ENCODE peak calls at places on chromosomes 5 and 9, in four cellular contexts. T is HepG2, Z is K562, I is GM12878. B is an unnamed sample.

GRCh38 chr9:123149067-123149466 is 115.6 kb downstream of the GPR21 start:
- DNase-seq in T (no peak), Z (no peak), I (no peak), B (no peak)

GRCh38 chr5:149679876-149680809 is 50.0 kb upstream of the PPARGC1B start:
- DNase-seq in T (no peak), Z (no peak), I (no peak), B (no peak)

GRCh38 chr5:6371079-6371810 is 7.1 kb downstream of the MED10 start:
- DNase-seq in T (no peak), Z (no peak), I (no peak), B (no peak)

GRCh38 chr5:147673276-147673675 is 109.3 kb downstream of the JAKMIP2 start:
- DNase-seq in T (no peak), Z (no peak), I (no peak), B (no peak)

GRCh38 chr9:112867275-112867991 is 23.2 kb downstream of the SLC46A2 start:
- DNase-seq in T (peak; percentile 45), Z (peak; percentile 85), I (no peak), B (no peak)

GRCh38 chr5:56543431-56544385 is 271.6 kb upstream of the MAP3K1 start:
- DNase-seq in T (no peak), Z (no peak), I (no peak), B (no peak)

GRCh38 chr9:137432687-137433348 is 8.3 kb downstream of the ENTPD8 start:
- DNase-seq in T (no peak), Z (no peak), I (no peak), B (no peak)

GRCh38 chr5:110865400-110866094 is 126.7 kb downstream of the SLC25A46 start:
- DNase-seq in T (peak; percentile 28), Z (peak; percentile 44), I (no peak), B (peak; percentile 49)

GRCh38 chr5:168285696-168286095 is 5.7 kb upstream of the WWC1 start:
- DNase-seq in T (no peak), Z (no peak), I (no peak), B (no peak)

GRCh38 chr9:116504081-116504480 is 183.0 kb upstream of the TRIM32 start:
- DNase-seq in T (no peak), Z (no peak), I (no peak), B (no peak)
- TF ChIP-seq FOXK2 in T (no peak), Z (no peak), I (no peak), B (no peak)

GRCh38 chr9:85262333-85262732 is 479.4 kb downstream of the AGTPBP1 start:
- DNase-seq in T (no peak), Z (no peak), I (no peak), B (no peak)

GRCh38 chr9:85263288-85263687 is 478.5 kb downstream of the AGTPBP1 start:
- DNase-seq in T (no peak), Z (no peak), I (no peak), B (no peak)

GRCh38 chr9:85260288-85260687 is 481.5 kb downstream of the AGTPBP1 start:
- DNase-seq in T (no peak), Z (no peak), I (no peak), B (no peak)

GRCh38 chr9:85258823-85259370 is 482.9 kb downstream of the AGTPBP1 start:
- DNase-seq in T (peak; percentile 39), Z (peak; percentile 6), I (peak; percentile 20), B (peak; percentile 80)

DNA sequence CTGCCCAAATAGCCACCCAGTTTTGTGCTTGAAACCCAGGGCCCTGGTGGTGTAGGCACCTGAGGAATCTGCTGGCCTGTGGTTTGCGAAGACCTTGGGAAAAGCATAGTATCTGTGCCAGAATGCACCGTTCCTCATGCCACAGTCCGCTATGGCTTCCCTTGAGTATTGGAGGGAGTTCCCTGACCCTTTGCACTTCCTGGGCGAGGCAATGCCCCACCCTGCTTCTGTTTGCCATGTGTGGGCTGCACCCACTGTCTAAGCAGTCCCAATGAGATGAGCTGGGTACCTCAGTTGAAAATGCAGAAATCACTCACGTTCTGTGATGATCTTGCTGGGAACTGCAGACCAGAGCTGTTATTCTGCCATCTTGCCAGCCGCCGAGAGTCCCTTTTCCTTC is 483.5 kb downstream of the AGTPBP1 start:
- DNase-seq in T (no peak), Z (no peak), I (no peak), B (no peak)
- TF ChIP-seq FOXK2 in T (no peak), Z (no peak), I (no peak), B (no peak)

GRCh38 chr5:29150840-29151239 is 2042.6 kb upstream of the CDH6 start:
- DNase-seq in T (no peak), Z (no peak), I (no peak), B (no peak)
- TF ChIP-seq FOXK2 in T (no peak), Z (no peak), I (no peak), B (no peak)

GRCh38 chr9:126420643-126421564 is 94.3 kb downstream of the MVB12B start:
- DNase-seq in T (peak; percentile 42), Z (no peak), I (no peak), B (no peak)

GRCh38 chr9:126423022-126423708 is 96.5 kb downstream of the MVB12B start:
- DNase-seq in T (no peak), Z (no peak), I (no peak), B (no peak)

GRCh38 chr9:126423709-126424185 is 97.1 kb downstream of the MVB12B start:
- DNase-seq in T (no peak), Z (no peak), I (no peak), B (no peak)

GRCh38 chr9:126420148-126420547 is 93.5 kb downstream of the MVB12B start:
- DNase-seq in T (no peak), Z (no peak), I (no peak), B (no peak)

DNA sequence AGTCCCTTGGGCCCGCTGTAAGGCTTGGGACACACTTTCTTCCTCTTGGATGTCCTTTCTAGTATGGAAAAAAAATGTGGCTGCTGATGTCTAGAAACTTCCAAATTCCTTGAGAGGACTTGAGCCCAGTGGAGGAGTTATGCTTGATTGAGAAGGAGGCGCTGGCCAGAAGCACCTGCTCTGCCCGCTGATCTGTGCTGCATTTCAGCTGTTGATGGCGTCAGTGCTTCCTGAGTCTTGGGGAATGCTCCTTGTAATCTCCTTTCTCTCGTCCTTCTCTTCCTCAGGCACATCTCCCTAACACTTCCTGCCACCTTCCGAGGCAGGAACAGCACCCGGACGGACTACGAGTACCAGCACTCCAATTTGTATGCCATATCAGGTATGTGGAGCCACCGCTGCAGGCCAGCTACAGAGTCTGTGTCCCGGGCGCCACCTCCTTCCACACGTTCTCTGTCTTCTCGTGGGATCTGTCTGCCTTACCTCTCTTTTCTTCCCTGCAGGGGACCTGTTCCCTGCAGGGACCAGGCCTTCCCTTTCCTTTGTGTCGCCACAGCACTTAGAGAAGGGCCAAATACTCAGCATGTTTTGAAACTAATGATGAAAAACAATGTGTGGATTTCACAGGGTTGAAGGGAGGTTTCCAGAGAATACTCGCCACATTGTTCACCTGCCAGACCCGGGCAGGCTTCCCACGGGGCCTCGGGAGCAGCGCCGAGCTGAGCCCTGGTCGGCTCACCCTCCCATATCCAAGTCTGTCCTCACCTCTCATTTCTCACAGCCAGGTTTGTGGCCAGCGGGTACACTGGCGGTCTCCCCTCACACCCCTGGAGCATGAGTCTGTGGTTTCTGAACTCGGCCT is 95.2 kb downstream of the MVB12B start:
- DNase-seq in T (no peak), Z (no peak), I (no peak), B (no peak)
- TF ChIP-seq FOXK2 in T (no peak), Z (no peak), I (no peak), B (no peak)

DNA sequence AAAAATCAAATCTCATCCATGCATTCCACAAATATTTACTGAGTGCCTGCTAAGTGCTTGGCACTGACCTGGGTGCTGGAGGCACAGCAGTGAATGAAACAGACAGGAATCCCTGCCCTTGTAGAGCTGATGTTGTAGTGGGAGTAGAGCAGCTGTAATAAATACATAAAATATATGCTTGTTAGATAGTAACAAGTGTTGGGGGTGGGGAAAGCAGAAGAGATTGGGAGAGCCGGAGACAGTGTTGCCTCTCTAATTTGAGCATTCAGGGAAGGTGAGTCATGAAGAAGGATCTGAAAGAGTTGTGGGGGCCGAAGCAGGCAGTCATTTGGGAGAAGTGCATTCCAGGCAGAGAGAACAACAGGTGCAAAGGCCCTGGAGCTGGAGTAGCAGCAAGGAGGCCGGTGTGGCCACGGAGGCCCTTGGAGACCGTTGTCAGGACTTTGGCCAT is 97.9 kb downstream of the ZNF618 start:
- DNase-seq in T (no peak), Z (no peak), I (no peak), B (no peak)
- TF ChIP-seq FOXK2 in T (no peak), Z (no peak), I (no peak), B (no peak)

DNA sequence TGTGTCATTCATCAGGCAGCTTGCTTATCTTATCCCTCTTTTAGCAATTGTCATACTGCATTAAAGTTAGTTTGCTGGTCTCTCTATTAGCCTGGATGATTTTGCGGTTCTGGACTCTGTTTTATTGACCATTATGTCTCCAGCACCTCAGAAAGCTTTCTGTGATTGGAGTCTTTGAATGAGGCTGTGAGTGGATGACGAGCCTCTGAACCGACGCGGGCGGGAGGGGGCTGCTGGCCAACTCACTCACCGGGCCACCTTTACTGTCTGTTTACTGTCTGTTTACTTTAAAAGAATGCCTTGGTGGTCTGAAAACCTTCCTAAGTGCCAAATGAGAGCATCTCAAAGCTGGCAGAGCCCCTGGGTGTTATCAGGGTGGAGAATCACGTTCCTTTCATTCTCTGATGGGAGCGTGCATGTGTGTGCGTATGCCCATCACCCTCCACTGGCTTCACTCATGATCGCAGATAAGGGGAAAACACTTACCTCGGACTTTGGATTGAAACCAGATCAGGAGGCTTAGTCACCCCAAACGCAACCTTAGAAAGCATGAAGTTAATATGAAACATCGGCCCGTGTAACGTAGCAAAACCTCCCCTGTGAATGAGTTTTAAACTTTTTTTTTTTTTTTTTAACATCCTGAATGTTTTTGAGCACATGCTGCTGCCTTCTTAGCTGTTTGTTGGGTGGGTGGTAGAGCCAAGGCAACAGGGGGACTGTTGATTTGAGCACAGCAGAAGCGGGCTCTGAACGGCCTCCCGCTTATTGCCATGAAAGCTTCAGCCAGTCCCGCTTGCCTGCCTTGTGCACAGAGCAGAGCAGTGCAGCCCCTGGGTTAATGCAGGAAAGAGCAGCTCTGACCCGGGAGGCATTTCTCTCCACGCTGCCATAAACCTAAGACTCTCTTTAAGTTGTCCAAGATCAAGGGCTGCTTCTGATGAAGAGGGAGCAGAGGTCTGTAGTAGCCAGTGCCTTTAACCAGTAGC is 173.6 kb downstream of the GADD45G start:
- DNase-seq in T (peak; percentile 4), Z (no peak), I (no peak), B (no peak)
- TF ChIP-seq FOXK2 in T (no peak), Z (no peak), I (no peak), B (no peak)

GRCh38 chr9:86321373-86321772 is 32.8 kb downstream of the TUT7 start:
- DNase-seq in T (no peak), Z (no peak), I (no peak), B (no peak)
- TF ChIP-seq FOXK2 in T (no peak), Z (no peak), I (no peak), B (no peak)

DNA sequence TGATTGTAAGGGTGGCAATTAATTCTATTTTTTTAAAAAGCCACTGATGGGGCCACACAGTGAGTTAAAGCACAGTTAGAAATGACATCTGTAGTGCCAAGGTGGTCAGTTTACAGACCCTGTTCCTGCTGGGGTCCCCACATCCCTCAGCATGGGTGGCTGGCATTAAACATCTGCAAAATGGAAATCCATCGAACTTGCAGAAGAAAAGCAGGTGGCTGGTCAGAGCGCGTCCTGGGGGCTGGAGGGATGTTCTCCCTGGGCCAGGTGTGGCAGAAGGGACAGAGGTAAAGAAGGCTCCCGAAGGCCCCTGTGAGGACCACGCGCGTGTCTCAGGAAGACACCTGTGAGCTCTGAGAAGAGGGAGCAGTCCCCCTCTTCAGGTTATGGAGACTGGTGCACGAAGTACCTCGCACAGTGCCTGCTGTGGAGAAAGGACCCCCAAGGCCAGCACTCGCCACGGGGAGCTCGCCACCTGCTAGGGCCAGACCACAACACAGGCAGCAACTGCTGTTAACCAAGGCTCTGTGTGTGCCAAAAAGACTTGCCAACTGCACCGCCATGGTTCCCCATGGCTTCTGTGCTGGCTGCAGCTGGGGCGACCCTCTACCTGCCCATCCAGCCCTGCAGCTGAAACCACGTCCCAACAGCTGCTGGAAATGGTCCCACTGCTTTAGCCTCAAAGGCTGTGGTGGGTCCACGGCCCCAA is 65.2 kb downstream of the RASGEF1C start:
- DNase-seq in T (no peak), Z (no peak), I (no peak), B (no peak)
- TF ChIP-seq FOXK2 in T (no peak), Z (no peak), I (no peak), B (no peak)